ENCODE peak calls at places on chromosomes 13 and 19, in eight cellular contexts. One of them, this sample, is unnamed.

GRCh38 chr19:43305642-43306041 is 36.3 kb upstream of the PSG9 start:
- DNase-seq in upper lobe of right lung: no peak
- DNase-seq in ovary: no peak
- DNase-seq in fibroblast of villous mesenchyme: no peak
- DNase-seq in hepatocyte: no peak
- DNase-seq in CD4-positive, alpha-beta T cell: no peak
- DNase-seq in AG04450: no peak
- DNase-seq in CD8-positive, alpha-beta T cell: no peak
- DNase-seq in this sample: no peak

GRCh38 chr19:3373971-3374368 is 7.6 kb downstream of the NFIC start:
- DNase-seq in ovary: peak; percentile 27
- DNase-seq in CD8-positive, alpha-beta T cell: no peak
- DNase-seq in fibroblast of villous mesenchyme: no peak
- DNase-seq in CD4-positive, alpha-beta T cell: no peak
- DNase-seq in AG04450: no peak
- DNase-seq in upper lobe of right lung: no peak
- DNase-seq in hepatocyte: no peak
- DNase-seq in this sample: no peak

GRCh38 chr13:91588541-91588940 is 190.1 kb downstream of the GPC5 start:
- DNase-seq in CD4-positive, alpha-beta T cell: no peak
- DNase-seq in upper lobe of right lung: no peak
- DNase-seq in ovary: no peak
- DNase-seq in fibroblast of villous mesenchyme: no peak
- DNase-seq in hepatocyte: no peak
- DNase-seq in CD8-positive, alpha-beta T cell: no peak
- DNase-seq in AG04450: no peak
- DNase-seq in this sample: no peak

GRCh38 chr19:2561895-2562294 is 86.0 kb downstream of the GADD45B start:
- DNase-seq in CD4-positive, alpha-beta T cell: peak; percentile 57
- DNase-seq in fibroblast of villous mesenchyme: no peak
- DNase-seq in CD8-positive, alpha-beta T cell: peak; percentile 30
- DNase-seq in ovary: no peak
- DNase-seq in AG04450: no peak
- DNase-seq in hepatocyte: no peak
- DNase-seq in upper lobe of right lung: no peak
- DNase-seq in this sample: no peak

GRCh38 chr19:1283207-1283916 is 2.3 kb upstream of the EFNA2 start:
- DNase-seq in upper lobe of right lung: no peak
- DNase-seq in fibroblast of villous mesenchyme: no peak
- DNase-seq in hepatocyte: no peak
- DNase-seq in ovary: no peak
- DNase-seq in AG04450: no peak
- DNase-seq in CD8-positive, alpha-beta T cell: no peak
- DNase-seq in CD4-positive, alpha-beta T cell: no peak
- DNase-seq in this sample: no peak

GRCh38 chr13:44132710-44133109 is 240.9 kb upstream of the SERP2 start:
- DNase-seq in hepatocyte: no peak
- DNase-seq in CD4-positive, alpha-beta T cell: no peak
- DNase-seq in fibroblast of villous mesenchyme: peak; percentile 22
- DNase-seq in AG04450: no peak
- DNase-seq in ovary: no peak
- DNase-seq in CD8-positive, alpha-beta T cell: no peak
- DNase-seq in upper lobe of right lung: peak; percentile 87
- DNase-seq in this sample: no peak

GRCh38 chr13:84037937-84038464 is 155.7 kb upstream of the SLITRK1 start:
- DNase-seq in hepatocyte: no peak
- DNase-seq in AG04450: no peak
- DNase-seq in upper lobe of right lung: no peak
- DNase-seq in CD4-positive, alpha-beta T cell: no peak
- DNase-seq in fibroblast of villous mesenchyme: no peak
- DNase-seq in ovary: no peak
- DNase-seq in CD8-positive, alpha-beta T cell: no peak
- DNase-seq in this sample: no peak

GRCh38 chr13:45674908-45675307 is 27.2 kb upstream of the CBY2 start:
- DNase-seq in ovary: no peak
- DNase-seq in upper lobe of right lung: no peak
- DNase-seq in hepatocyte: peak; percentile 41
- DNase-seq in AG04450: no peak
- DNase-seq in CD8-positive, alpha-beta T cell: no peak
- DNase-seq in fibroblast of villous mesenchyme: peak; percentile 20
- DNase-seq in CD4-positive, alpha-beta T cell: no peak
- DNase-seq in this sample: no peak

DNA sequence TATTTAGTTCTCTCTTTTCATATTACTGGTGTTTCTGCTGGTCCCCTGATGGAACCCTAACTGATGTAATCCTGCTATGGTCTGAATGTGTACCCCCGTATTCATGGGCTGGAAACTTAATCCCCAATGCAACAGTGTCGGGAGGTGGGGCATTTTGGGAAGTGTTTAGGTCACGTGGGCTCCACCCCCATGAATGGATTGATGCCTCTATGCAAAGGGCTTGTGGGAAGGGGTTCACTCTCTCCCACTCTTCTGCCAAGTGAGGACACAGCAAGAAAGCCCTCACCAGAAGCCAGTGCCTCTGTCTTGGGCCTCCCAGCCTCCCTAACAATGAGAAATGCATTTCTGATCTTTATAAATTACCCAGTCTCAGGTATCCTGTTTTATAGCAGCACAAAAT is 21.2 kb upstream of the UBAC2 start:
- DNase-seq in hepatocyte: no peak
- DNase-seq in CD4-positive, alpha-beta T cell: no peak
- DNase-seq in ovary: no peak
- DNase-seq in fibroblast of villous mesenchyme: no peak
- DNase-seq in AG04450: no peak
- DNase-seq in CD8-positive, alpha-beta T cell: no peak
- DNase-seq in upper lobe of right lung: no peak
- DNase-seq in this sample: no peak
- TF ChIP-seq CTCF in hepatocyte: no peak
- TF ChIP-seq CTCF in CD4-positive, alpha-beta T cell: no peak
- TF ChIP-seq CTCF in ovary: no peak
- TF ChIP-seq CTCF in fibroblast of villous mesenchyme: no peak
- TF ChIP-seq CTCF in AG04450: no peak
- TF ChIP-seq CTCF in CD8-positive, alpha-beta T cell: no peak
- TF ChIP-seq CTCF in upper lobe of right lung: no peak
- TF ChIP-seq CTCF in this sample: no peak

DNA sequence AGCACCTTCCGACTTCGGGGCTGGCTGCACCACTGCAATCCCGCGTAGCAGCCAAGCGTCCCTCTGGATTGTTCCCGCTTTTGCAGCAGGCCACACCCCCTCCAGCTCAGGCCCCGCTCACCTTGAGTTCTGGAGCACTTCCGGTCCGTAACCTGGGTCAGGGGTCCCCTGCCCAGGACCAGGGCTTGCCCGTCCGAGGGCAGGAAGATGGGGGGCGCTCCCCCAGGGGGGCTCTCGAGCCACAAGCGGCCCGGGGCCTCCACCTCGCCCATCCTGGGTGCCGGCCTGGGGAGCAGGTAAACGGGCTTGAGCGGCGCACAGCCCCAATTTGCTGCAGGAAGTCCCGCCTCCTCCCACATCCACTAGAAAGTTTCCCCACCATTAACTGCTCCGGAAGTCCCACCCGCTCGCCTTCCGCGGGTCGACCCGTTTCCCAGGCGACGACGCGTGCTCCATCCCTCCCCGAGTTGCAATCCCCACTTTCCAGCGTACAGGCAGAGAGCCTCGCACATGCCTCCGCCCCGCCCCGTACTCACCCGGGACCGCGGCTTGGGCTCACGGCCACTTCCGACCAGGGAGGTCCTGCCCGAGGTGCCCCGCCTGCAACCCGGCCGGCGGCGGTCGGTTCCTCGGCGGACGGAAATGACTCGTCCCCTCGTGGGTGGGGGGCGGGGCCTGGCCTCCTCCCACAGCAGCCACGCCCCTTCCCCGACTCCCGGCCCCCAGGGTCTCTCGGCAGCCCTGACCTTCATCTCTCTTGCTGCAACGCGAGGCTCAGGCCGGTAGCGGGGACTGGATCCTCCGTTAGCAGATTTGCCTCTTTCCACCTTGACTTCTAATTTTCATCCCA is at the start of gene PNKP:
- DNase-seq in upper lobe of right lung: peak; percentile 96
- DNase-seq in ovary: peak; percentile 91
- DNase-seq in CD4-positive, alpha-beta T cell: peak; percentile 81
- DNase-seq in AG04450: peak; percentile 67
- DNase-seq in CD8-positive, alpha-beta T cell: peak; percentile 75
- DNase-seq in fibroblast of villous mesenchyme: peak; percentile 92
- DNase-seq in hepatocyte: peak; percentile 95
- DNase-seq in this sample: peak; percentile 79
- TF ChIP-seq CTCF in upper lobe of right lung: no peak
- TF ChIP-seq CTCF in ovary: peak; percentile 17
- TF ChIP-seq CTCF in CD4-positive, alpha-beta T cell: no peak
- TF ChIP-seq CTCF in AG04450: no peak
- TF ChIP-seq CTCF in CD8-positive, alpha-beta T cell: no peak
- TF ChIP-seq CTCF in fibroblast of villous mesenchyme: no peak
- TF ChIP-seq CTCF in hepatocyte: no peak
- TF ChIP-seq CTCF in this sample: no peak

GRCh38 chr13:42039946-42040729 is 8.3 kb upstream of the DGKH start:
- DNase-seq in CD8-positive, alpha-beta T cell: peak; percentile 70
- DNase-seq in AG04450: peak; percentile 69
- DNase-seq in upper lobe of right lung: peak; percentile 95
- DNase-seq in CD4-positive, alpha-beta T cell: peak; percentile 91
- DNase-seq in fibroblast of villous mesenchyme: peak; percentile 91
- DNase-seq in ovary: peak; percentile 92
- DNase-seq in hepatocyte: peak; percentile 93
- DNase-seq in this sample: peak; percentile 75

GRCh38 chr13:42041684-42042035 is 6.8 kb upstream of the DGKH start:
- DNase-seq in fibroblast of villous mesenchyme: peak; percentile 69
- DNase-seq in CD4-positive, alpha-beta T cell: no peak
- DNase-seq in AG04450: no peak
- DNase-seq in upper lobe of right lung: peak; percentile 77
- DNase-seq in hepatocyte: peak; percentile 83
- DNase-seq in CD8-positive, alpha-beta T cell: no peak
- DNase-seq in ovary: peak; percentile 64
- DNase-seq in this sample: peak; percentile 37

GRCh38 chr13:42039457-42039945 is 8.9 kb upstream of the DGKH start:
- DNase-seq in hepatocyte: no peak
- DNase-seq in upper lobe of right lung: no peak
- DNase-seq in CD8-positive, alpha-beta T cell: no peak
- DNase-seq in CD4-positive, alpha-beta T cell: no peak
- DNase-seq in fibroblast of villous mesenchyme: no peak
- DNase-seq in ovary: no peak
- DNase-seq in AG04450: no peak
- DNase-seq in this sample: no peak

GRCh38 chr13:42040730-42041016 is 7.8 kb upstream of the DGKH start:
- DNase-seq in CD4-positive, alpha-beta T cell: no peak
- DNase-seq in upper lobe of right lung: no peak
- DNase-seq in hepatocyte: no peak
- DNase-seq in ovary: no peak
- DNase-seq in CD8-positive, alpha-beta T cell: no peak
- DNase-seq in fibroblast of villous mesenchyme: no peak
- DNase-seq in AG04450: no peak
- DNase-seq in this sample: no peak

DNA sequence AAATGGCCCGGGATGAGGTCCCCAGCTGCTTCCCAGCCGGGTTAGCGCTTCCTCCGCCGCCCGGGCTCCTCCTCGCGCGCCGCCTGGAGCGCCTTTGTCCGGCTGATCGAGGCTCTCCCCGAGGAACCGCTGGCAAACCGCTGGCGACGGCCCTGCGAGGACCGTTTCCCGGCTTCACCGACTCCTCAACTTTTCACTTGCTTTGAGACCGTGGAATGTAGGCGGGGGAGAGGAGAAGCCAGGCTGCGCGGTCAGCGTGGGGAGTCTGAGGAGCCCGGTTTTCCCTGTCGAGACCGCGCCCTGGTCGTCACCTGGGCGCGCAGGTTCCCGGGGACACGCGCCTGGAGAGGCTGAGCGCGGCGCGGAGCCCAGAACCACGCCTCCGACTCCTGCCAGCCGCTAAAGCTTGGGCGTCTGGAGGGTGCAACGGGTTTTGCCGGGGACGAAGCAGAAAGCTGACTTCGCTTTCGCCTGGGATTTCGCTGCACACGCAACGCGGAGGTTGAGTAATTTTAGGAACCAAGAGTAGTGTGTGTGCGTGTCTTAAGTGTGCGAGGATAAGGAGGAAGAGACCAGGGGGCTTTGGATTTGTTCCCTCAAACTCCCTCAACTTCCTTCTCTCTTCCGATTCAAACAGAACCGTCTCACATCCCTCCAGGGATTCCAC is 7.3 kb upstream of the DGKH start:
- DNase-seq in ovary: peak; percentile 65
- DNase-seq in fibroblast of villous mesenchyme: peak; percentile 61
- DNase-seq in AG04450: no peak
- DNase-seq in CD4-positive, alpha-beta T cell: peak; percentile 12
- DNase-seq in upper lobe of right lung: peak; percentile 81
- DNase-seq in CD8-positive, alpha-beta T cell: no peak
- DNase-seq in hepatocyte: peak; percentile 75
- DNase-seq in this sample: peak; percentile 30
- TF ChIP-seq CTCF in ovary: no peak
- TF ChIP-seq CTCF in fibroblast of villous mesenchyme: no peak
- TF ChIP-seq CTCF in AG04450: no peak
- TF ChIP-seq CTCF in CD4-positive, alpha-beta T cell: no peak
- TF ChIP-seq CTCF in upper lobe of right lung: no peak
- TF ChIP-seq CTCF in CD8-positive, alpha-beta T cell: no peak
- TF ChIP-seq CTCF in hepatocyte: no peak
- TF ChIP-seq CTCF in this sample: no peak

GRCh38 chr13:109608032-109608431 is 178.4 kb downstream of the IRS2 start:
- DNase-seq in CD8-positive, alpha-beta T cell: no peak
- DNase-seq in upper lobe of right lung: no peak
- DNase-seq in fibroblast of villous mesenchyme: no peak
- DNase-seq in hepatocyte: no peak
- DNase-seq in ovary: no peak
- DNase-seq in CD4-positive, alpha-beta T cell: no peak
- DNase-seq in AG04450: no peak
- DNase-seq in this sample: no peak

GRCh38 chr13:109606404-109607028 is 179.9 kb downstream of the IRS2 start:
- DNase-seq in upper lobe of right lung: no peak
- DNase-seq in CD4-positive, alpha-beta T cell: no peak
- DNase-seq in fibroblast of villous mesenchyme: no peak
- DNase-seq in hepatocyte: no peak
- DNase-seq in ovary: no peak
- DNase-seq in CD8-positive, alpha-beta T cell: no peak
- DNase-seq in AG04450: no peak
- DNase-seq in this sample: no peak

GRCh38 chr13:109608503-109608902 is 177.9 kb downstream of the IRS2 start:
- DNase-seq in fibroblast of villous mesenchyme: no peak
- DNase-seq in upper lobe of right lung: no peak
- DNase-seq in ovary: no peak
- DNase-seq in CD8-positive, alpha-beta T cell: no peak
- DNase-seq in hepatocyte: no peak
- DNase-seq in CD4-positive, alpha-beta T cell: no peak
- DNase-seq in AG04450: no peak
- DNase-seq in this sample: no peak

GRCh38 chr13:109611912-109612691 is 174.3 kb downstream of the IRS2 start:
- DNase-seq in CD8-positive, alpha-beta T cell: no peak
- DNase-seq in hepatocyte: no peak
- DNase-seq in fibroblast of villous mesenchyme: no peak
- DNase-seq in CD4-positive, alpha-beta T cell: no peak
- DNase-seq in ovary: no peak
- DNase-seq in AG04450: no peak
- DNase-seq in upper lobe of right lung: no peak
- DNase-seq in this sample: no peak

DNA sequence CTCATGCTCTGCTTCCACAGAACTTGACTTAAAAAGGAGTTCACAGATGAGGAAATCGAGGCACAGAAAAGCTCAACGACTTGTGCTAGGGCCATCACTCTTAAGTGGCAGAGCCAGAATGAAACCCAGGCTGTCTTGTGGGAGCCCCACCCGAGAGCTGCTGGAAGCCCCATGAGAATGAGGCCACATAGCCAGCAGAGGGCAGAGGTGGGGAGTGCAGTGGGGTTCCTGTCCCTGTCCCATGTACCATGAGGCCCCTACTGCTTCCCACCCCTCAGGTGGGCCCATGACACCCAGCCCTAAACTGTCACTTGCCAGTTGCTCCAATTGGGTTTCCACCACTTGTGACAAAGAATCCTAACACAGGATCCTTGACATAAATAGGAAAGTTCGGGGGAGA is 175.9 kb downstream of the IRS2 start:
- DNase-seq in hepatocyte: peak; percentile 28
- DNase-seq in AG04450: no peak
- DNase-seq in CD8-positive, alpha-beta T cell: no peak
- DNase-seq in fibroblast of villous mesenchyme: peak; percentile 28
- DNase-seq in ovary: peak; percentile 12
- DNase-seq in CD4-positive, alpha-beta T cell: peak; percentile 18
- DNase-seq in upper lobe of right lung: peak; percentile 73
- DNase-seq in this sample: no peak
- TF ChIP-seq CTCF in hepatocyte: peak; percentile 19
- TF ChIP-seq CTCF in AG04450: peak; percentile 35
- TF ChIP-seq CTCF in CD8-positive, alpha-beta T cell: no peak
- TF ChIP-seq CTCF in fibroblast of villous mesenchyme: peak; percentile 62
- TF ChIP-seq CTCF in ovary: no peak
- TF ChIP-seq CTCF in CD4-positive, alpha-beta T cell: peak; percentile 45
- TF ChIP-seq CTCF in upper lobe of right lung: peak; percentile 45
- TF ChIP-seq CTCF in this sample: peak; percentile 24